ENCODE peak calls at places on chromosomes 5 and 9, in seven cellular contexts. I is tibial artery, K is AG04449, Y is A549, T is left lung, U is heart right ventricle, A is prostate gland. G is an unnamed sample.

GRCh38 chr5:34791761-34792244 is 47.2 kb upstream of the TTC23L start:
- DNase-seq in I (no peak), K (peak), Y (no peak), T (no peak), U (no peak), A (no peak), G (no peak)

GRCh38 chr9:101509572-101509971 is 24.1 kb upstream of the RNF20 start:
- DNase-seq in I (no peak), K (no peak), Y (no peak), T (no peak), U (no peak), A (no peak), G (no peak)

GRCh38 chr9:33404782-33405362 is 2.5 kb upstream of the AQP7 start:
- DNase-seq in I (no peak), K (no peak), Y (no peak), T (no peak), U (no peak), A (no peak), G (no peak)

GRCh38 chr5:101728933-101729332 is 567.2 kb downstream of the SLCO4C1 start:
- DNase-seq in I (no peak), K (no peak), Y (no peak), T (no peak), U (no peak), A (no peak), G (no peak)

GRCh38 chr9:70641631-70642030 is 227.2 kb upstream of the KLF9 start:
- DNase-seq in I (no peak), K (no peak), Y (no peak), T (no peak), U (no peak), A (no peak), G (no peak)

GRCh38 chr5:137488516-137488915 is 10.6 kb downstream of the SPOCK1 start:
- DNase-seq in I (no peak), K (no peak), Y (no peak), T (no peak), U (no peak), A (no peak), G (no peak)

GRCh38 chr5:154860765-154861164 is 2.3 kb downstream of the CNOT8 start:
- DNase-seq in I (no peak), K (no peak), Y (no peak), T (no peak), U (no peak), A (no peak), G (no peak)

GRCh38 chr5:174490717-174491116 is 233.7 kb upstream of the MSX2 start:
- DNase-seq in I (no peak), K (no peak), Y (no peak), T (no peak), U (no peak), A (no peak), G (no peak)

GRCh38 chr5:169431386-169431785 is 130.4 kb upstream of the SLIT3 start:
- DNase-seq in I (no peak), K (no peak), Y (peak), T (no peak), U (no peak), A (no peak), G (no peak)

GRCh38 chr5:110031402-110032140 is 341.8 kb downstream of the MAN2A1 start:
- DNase-seq in I (no peak), K (no peak), Y (no peak), T (no peak), U (no peak), A (peak), G (no peak)

GRCh38 chr5:96852769-96853168 is 23.5 kb upstream of the ERAP2 start:
- DNase-seq in I (no peak), K (no peak), Y (no peak), T (no peak), U (no peak), A (no peak), G (no peak)

GRCh38 chr9:95344735-95345134 is 27.2 kb upstream of the FANCC start:
- DNase-seq in I (no peak), K (no peak), Y (no peak), T (no peak), U (no peak), A (no peak), G (no peak)

GRCh38 chr5:3963662-3964061 is 368.0 kb downstream of the IRX1 start:
- DNase-seq in I (no peak), K (no peak), Y (no peak), T (no peak), U (no peak), A (no peak), G (no peak)

GRCh38 chr5:37696190-37697021 is 143.4 kb downstream of the GDNF start:
- DNase-seq in I (no peak), K (no peak), Y (no peak), T (no peak), U (no peak), A (no peak), G (peak)

GRCh38 chr9:12923472-12924009 is 148.7 kb downstream of the LURAP1L start:
- DNase-seq in I (peak), K (peak), Y (no peak), T (peak), U (peak), A (no peak), G (no peak)

GRCh38 chr5:158977642-158978041 is 122.1 kb downstream of the EBF1 start:
- DNase-seq in I (no peak), K (no peak), Y (no peak), T (no peak), U (no peak), A (no peak), G (no peak)

GRCh38 chr9:33517373-33517772 is 6.7 kb upstream of the ANKRD18B start:
- DNase-seq in I (no peak), K (no peak), Y (peak), T (no peak), U (no peak), A (no peak), G (no peak)

GRCh38 chr5:142810081-142810480 is 39.9 kb downstream of the ARHGAP26 start:
- DNase-seq in I (no peak), K (no peak), Y (no peak), T (no peak), U (no peak), A (no peak), G (no peak)

GRCh38 chr5:142813208-142813607 is 43.0 kb downstream of the ARHGAP26 start:
- DNase-seq in I (no peak), K (no peak), Y (no peak), T (no peak), U (no peak), A (no peak), G (no peak)

GRCh38 chr5:142808778-142809606 is 38.8 kb downstream of the ARHGAP26 start:
- DNase-seq in I (no peak), K (no peak), Y (no peak), T (no peak), U (no peak), A (no peak), G (no peak)

GRCh38 chr5:142811840-142812557 is 41.8 kb downstream of the ARHGAP26 start:
- DNase-seq in I (no peak), K (no peak), Y (no peak), T (no peak), U (no peak), A (no peak), G (no peak)

DNA sequence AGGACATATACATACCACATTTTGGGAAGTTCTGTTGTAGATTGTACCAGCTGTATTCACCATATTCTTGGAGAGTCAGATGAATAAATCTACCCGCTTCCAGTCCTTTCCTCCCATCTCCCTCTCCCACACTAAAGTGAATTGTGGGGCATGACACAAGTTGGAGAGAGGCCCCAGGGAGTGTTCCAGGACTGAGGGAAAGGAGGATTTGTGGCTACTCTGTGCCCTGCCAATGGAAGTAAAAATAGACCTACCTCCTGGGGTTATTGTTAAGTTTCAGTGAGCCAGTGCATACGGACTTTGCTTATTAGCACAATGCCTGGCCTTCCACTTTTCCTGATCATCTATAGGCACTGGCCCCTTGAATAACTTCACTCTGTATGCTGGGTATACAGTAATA is 40.7 kb downstream of the ARHGAP26 start:
- DNase-seq in I (no peak), K (no peak), Y (no peak), T (no peak), U (no peak), A (no peak), G (no peak)
- H3K4me3 ChIP-seq in I (no peak), K (no peak), Y (no peak), T (no peak), U (no peak), A (no peak), G (no peak)

GRCh38 chr9:132451276-132451675 is 41.3 kb downstream of the CFAP77 start:
- DNase-seq in I (no peak), K (no peak), Y (no peak), T (no peak), U (no peak), A (no peak), G (no peak)

GRCh38 chr9:132446887-132447286 is 36.9 kb downstream of the CFAP77 start:
- DNase-seq in I (no peak), K (no peak), Y (no peak), T (no peak), U (no peak), A (no peak), G (no peak)

GRCh38 chr9:132443951-132444615 is 34.1 kb downstream of the CFAP77 start:
- DNase-seq in I (no peak), K (no peak), Y (no peak), T (no peak), U (no peak), A (no peak), G (no peak)

GRCh38 chr9:132447346-132447745 is 37.3 kb downstream of the CFAP77 start:
- DNase-seq in I (no peak), K (no peak), Y (no peak), T (no peak), U (no peak), A (no peak), G (no peak)
- TF ChIP-seq CTCF in I (no peak), K (no peak), Y (no peak), T (no peak), U (no peak), A (no peak), G (no peak)

GRCh38 chr5:126868961-126869451 is 92.1 kb downstream of the LMNB1 start:
- DNase-seq in I (no peak), K (no peak), Y (no peak), T (no peak), U (no peak), A (no peak), G (no peak)
- H3K4me3 ChIP-seq in I (no peak), K (peak), Y (no peak), T (no peak), U (peak), A (no peak), G (peak)

GRCh38 chr5:171421331-171422262 is 2.1 kb downstream of the FGF18 start:
- DNase-seq in I (peak), K (no peak), Y (no peak), T (no peak), U (no peak), A (no peak), G (no peak)

GRCh38 chr5:171420429-171421231 is 1.2 kb downstream of the FGF18 start:
- DNase-seq in I (peak), K (peak), Y (no peak), T (peak), U (peak), A (peak), G (no peak)

GRCh38 chr5:171419663-171420428 is 399 bp downstream of the FGF18 start:
- DNase-seq in I (peak), K (no peak), Y (peak), T (no peak), U (no peak), A (no peak), G (no peak)

GRCh38 chr5:171418316-171418981 is 998 bp upstream of the FGF18 start:
- DNase-seq in I (peak), K (peak), Y (peak), T (peak), U (peak), A (peak), G (no peak)

GRCh38 chr5:171418982-171419662 is at the start of gene FGF18:
- DNase-seq in I (peak), K (no peak), Y (peak), T (peak), U (peak), A (no peak), G (no peak)
- TF ChIP-seq CTCF in I (no peak), K (no peak), Y (peak), T (peak), U (no peak), A (no peak), G (no peak)

DNA sequence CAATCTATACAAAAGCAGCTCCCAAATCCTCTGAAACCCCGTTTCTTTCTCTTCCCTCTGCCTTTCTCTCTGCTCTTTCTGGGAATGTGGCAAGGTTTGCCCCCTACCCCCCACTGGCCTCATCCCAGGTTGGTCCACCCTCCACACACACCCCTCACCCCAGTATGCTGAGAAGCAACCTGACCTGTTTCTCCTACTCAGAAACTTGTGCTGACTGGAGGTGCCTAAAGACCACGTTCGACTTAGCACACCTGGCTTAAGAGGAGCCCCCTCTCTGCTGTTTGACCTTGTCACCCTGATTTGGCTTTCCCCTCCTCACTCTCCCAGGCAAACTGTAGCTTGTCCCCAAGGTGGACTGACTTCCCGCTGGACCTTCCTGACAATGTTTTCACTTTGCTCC is 1.1 kb upstream of the SEPTIN8 start:
- DNase-seq in I (no peak), K (no peak), Y (no peak), T (no peak), U (no peak), A (no peak), G (no peak)
- H3K4me3 ChIP-seq in I (peak), K (peak), Y (peak), T (peak), U (peak), A (peak), G (peak)

GRCh38 chr5:65104831-65105230 is 336.1 kb downstream of the CWC27 start:
- DNase-seq in I (no peak), K (no peak), Y (no peak), T (no peak), U (no peak), A (no peak), G (no peak)

GRCh38 chr5:65103674-65104035 is 334.9 kb downstream of the CWC27 start:
- DNase-seq in I (no peak), K (no peak), Y (no peak), T (peak), U (no peak), A (no peak), G (no peak)

GRCh38 chr5:65102501-65102825 is 333.7 kb downstream of the CWC27 start:
- DNase-seq in I (no peak), K (no peak), Y (no peak), T (no peak), U (no peak), A (no peak), G (no peak)

GRCh38 chr5:65101706-65102105 is 333.0 kb downstream of the CWC27 start:
- DNase-seq in I (no peak), K (no peak), Y (no peak), T (no peak), U (no peak), A (no peak), G (no peak)

DNA sequence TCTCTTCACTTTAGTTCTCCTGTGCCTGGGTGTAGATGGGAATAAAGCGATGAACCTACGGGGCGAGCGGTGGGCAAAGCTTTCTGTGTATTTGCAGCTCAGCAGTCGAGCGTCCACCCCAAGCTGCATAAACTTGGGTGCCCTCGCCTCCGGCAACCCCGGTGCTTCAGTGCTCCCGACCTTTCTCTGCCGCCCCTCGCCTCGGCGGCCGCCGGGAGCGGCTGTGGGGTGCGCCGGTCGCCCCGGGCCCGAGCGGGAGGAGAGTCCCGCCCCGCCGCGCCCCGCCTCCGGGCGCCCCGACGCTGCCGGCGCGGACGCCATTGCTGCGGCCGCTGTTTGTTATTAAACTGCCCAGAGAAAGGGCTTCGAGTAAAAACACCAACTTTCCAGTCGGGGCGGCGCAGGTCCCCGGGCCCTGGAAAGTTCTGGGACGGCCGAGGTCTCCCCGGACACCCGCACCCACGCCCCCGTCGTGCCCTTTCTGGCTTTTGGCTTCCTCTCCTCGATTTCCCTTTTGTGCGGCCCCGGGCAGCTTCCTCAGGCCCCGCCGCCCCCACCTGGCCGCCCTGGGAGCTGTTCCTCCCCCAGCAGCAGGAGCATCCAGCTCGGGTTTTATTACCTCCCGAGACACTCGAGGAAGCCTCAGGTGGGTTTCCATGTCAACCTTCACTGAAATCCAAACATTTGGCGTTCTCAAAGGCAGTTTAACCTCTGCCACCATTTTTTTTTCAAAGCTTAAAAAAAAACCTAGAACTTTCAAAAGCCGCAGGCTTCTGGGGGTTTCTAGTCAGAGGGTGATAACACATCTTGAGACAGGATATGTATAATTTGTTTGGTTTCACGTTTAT is 334.3 kb downstream of the CWC27 start:
- DNase-seq in I (peak), K (no peak), Y (peak), T (peak), U (peak), A (peak), G (no peak)
- TF ChIP-seq CTCF in I (peak), K (peak), Y (peak), T (no peak), U (peak), A (peak), G (peak)

DNA sequence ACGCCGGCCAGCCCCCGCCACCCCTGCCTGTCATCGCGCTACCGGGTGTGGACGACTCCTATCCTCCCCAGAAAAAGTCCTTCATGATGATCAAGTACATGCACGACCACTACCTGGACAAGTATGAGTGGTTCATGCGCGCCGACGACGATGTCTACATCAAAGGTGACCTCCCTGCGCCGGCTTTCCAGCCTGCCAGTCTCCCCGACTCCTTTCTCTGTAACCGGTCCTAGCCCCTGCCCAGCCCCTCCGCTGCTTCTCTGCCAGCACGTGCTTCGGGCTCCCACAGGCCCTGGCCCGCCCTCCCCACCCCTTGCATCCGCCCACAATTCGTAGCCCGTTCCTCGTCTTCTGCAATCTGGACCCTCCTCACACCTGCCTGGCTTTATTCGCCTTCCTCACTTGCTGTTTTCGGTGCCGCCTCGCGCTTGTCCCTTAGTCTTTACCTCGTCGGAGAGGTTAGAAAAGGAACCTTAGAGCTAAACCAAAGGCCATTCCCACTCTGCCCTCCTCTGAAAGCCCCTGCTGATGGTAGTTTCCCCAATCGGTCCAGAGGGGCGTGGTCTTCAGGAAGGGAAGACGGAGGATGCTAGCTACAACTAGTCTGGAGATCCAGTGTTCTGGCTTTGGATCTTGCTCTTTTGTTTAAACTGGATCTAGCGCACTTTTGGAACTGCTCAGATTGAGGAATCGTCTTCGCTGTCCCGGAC is 1.4 kb downstream of the CHSY3 start:
- DNase-seq in I (peak), K (no peak), Y (no peak), T (peak), U (peak), A (no peak), G (no peak)
- H3K4me3 ChIP-seq in I (peak), K (peak), Y (peak), T (peak), U (peak), A (peak), G (peak)

GRCh38 chr5:89043676-89044075 is 160.7 kb upstream of the MEF2C start:
- DNase-seq in I (no peak), K (no peak), Y (no peak), T (no peak), U (no peak), A (no peak), G (no peak)

GRCh38 chr5:89042746-89043145 is 159.8 kb upstream of the MEF2C start:
- DNase-seq in I (no peak), K (no peak), Y (no peak), T (no peak), U (no peak), A (no peak), G (no peak)

GRCh38 chr5:89044665-89045200 is 161.7 kb upstream of the MEF2C start:
- DNase-seq in I (no peak), K (no peak), Y (no peak), T (no peak), U (no peak), A (no peak), G (no peak)

GRCh38 chr5:89045216-89045615 is 162.2 kb upstream of the MEF2C start:
- DNase-seq in I (no peak), K (no peak), Y (no peak), T (no peak), U (no peak), A (no peak), G (no peak)

DNA sequence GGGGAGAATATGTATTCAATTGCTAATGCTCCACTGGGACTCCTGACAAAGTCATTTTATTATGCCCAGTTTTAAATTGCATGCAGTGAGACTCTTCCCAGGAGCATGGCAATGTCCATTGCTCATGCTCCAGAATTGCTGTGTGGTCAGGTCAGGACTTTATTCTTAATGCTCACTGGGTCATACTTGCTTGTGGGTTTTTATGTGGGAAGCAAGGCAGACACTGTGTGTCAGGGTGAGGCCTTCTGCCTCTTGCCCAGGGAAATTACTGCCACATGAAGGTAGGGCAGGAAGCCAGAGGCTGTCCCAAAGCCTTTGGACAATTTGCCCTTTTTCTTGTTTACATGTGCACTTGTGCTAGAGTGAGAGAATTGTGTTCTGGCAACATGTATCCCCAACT is 164.6 kb upstream of the MEF2C start:
- DNase-seq in I (no peak), K (no peak), Y (no peak), T (no peak), U (no peak), A (no peak), G (no peak)
- TF ChIP-seq CTCF in I (no peak), K (no peak), Y (no peak), T (no peak), U (no peak), A (no peak), G (no peak)

G was measured in epithelial cell of proximal tubule.